ENCODE peak calls at places on chromosomes 6 and 20, in four cellular contexts. X is HepG2, V is K562, J is SK-N-SH. E is an unnamed sample.

GRCh38 chr6:109073344-109074235 is 21.1 kb downstream of the SESN1 start:
- DNase-seq in J (peak; percentile 55), X (peak; percentile 67), V (peak; percentile 45), E (peak; percentile 56)

GRCh38 chr6:72286911-72287311 is 335.0 kb upstream of the KCNQ5 start:
- DNase-seq in J (no peak), X (no peak), V (no peak), E (no peak)

GRCh38 chr6:15062311-15063252 is 183.3 kb upstream of the JARID2 start:
- DNase-seq in J (no peak), X (no peak), V (peak; percentile 85), E (no peak)

GRCh38 chr6:14435291-14435690 is 317.7 kb downstream of the CD83 start:
- DNase-seq in J (no peak), V (no peak), X (no peak), E (no peak)

GRCh38 chr6:18893540-18894269 is 506.6 kb downstream of the RNF144B start:
- DNase-seq in J (no peak), V (no peak), X (no peak), E (no peak)

GRCh38 chr20:42530855-42531674 is 658.6 kb downstream of the PTPRT start:
- DNase-seq in J (peak; percentile 54), X (peak; percentile 35), V (peak; percentile 54), E (no peak)

GRCh38 chr6:13453771-13454251 is 33.6 kb downstream of the GFOD1 start:
- DNase-seq in X (no peak), J (no peak), V (no peak), E (peak; percentile 80)

GRCh38 chr6:111710911-111711310 is 105.2 kb upstream of the TRAF3IP2 start:
- DNase-seq in X (no peak), J (no peak), V (no peak), E (no peak)

GRCh38 chr6:155505560-155505959 is 49.9 kb upstream of the NOX3 start:
- DNase-seq in X (no peak), V (no peak), J (peak; percentile 9), E (no peak)

GRCh38 chr20:37669062-37669772 is 24.6 kb upstream of the CTNNBL1 start:
- DNase-seq in J (no peak), V (no peak), X (no peak), E (no peak)

GRCh38 chr6:168314029-168314420 is 5.6 kb downstream of the DACT2 start:
- DNase-seq in J (no peak), X (no peak), V (no peak), E (no peak)

GRCh38 chr20:57711311-57711712 is 1.5 kb upstream of the PMEPA1 start:
- DNase-seq in X (no peak), V (no peak), J (peak; percentile 67), E (no peak)

GRCh38 chr20:7980332-7981046 is 39.1 kb downstream of the TMX4 start:
- DNase-seq in J (peak; percentile 33), X (peak; percentile 79), V (peak; percentile 15), E (peak; percentile 23)

GRCh38 chr6:37115236-37115894 is 54.6 kb upstream of the PIM1 start:
- DNase-seq in V (no peak), J (no peak), X (no peak), E (no peak)

GRCh38 chr6:25302677-25303128 is 23.5 kb downstream of the CARMIL1 start:
- DNase-seq in J (no peak), V (no peak), X (no peak), E (no peak)

GRCh38 chr6:155523821-155524238 is 68.2 kb upstream of the NOX3 start:
- DNase-seq in V (no peak), X (no peak), J (no peak), E (no peak)

DNA sequence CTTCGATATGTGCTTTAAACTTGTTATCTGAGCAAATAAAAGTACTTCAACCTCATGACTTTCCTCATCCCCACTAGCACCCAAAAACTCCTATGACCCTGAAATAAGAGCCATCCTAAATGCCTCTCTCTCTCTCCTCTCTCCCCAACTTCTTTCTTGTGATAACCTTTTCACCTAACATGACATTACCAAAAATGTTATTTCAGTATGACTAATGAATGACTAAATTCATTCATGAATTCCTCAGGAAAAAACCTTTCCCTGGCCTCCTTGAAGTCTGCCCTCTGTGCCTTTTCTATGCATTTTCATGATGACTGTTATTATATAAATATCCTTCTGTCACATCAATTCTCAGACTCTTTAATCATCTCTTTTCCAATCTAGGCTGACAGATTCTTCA is 114.2 kb upstream of the GGTLC1 start:
- DNase-seq in J (no peak), V (no peak), X (no peak), E (no peak)
- H2AFZ ChIP-seq in J (no peak overlapping the region), V (no peak overlapping the region), X (no peak overlapping the region), E (no peak overlapping the region)

DNA sequence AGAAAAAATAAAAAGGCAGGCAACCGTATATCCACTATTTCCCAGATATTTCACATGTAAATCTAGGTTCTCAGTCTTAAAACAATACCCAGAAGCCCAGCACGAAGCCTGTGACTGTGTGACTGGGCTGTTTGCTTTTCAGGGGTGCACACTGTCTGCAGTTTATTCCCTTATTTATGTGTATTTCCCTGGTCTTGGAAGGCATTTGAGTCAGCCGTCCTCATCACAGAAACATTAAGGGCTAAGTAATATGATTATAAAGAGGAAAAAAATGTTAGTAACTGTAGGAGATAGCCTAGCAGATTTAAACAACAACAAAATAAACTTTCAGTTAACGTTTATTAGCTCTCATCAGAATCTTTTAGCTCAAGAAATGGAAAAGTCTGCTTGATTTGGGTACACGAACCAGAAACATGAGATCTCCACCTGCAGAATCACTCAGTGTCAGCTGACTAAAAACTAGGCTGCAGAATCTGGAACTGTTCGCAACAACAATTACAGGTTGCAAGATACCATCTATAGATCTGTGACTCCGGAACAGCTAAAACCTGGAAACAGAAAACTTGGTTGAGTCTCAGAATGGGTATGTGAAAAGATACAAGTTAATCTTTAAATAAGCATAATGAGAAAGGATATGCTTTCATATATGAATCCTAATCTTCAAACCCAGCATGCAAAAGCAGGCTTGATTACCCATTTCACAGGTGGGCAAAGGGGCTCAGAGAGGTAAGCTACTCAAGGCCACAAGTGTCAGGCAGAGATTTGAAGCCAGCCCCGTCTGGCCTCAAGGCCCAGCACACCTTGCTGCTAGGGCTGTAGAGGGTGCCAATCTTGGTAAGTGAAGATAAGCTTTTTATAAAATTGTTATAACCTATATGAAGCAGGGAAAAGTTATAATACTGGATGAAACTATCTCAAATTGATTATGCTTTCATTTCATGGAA is 21.1 kb downstream of the GCLC start:
- DNase-seq in J (no peak), V (no peak), X (no peak), E (no peak)
- TF ChIP-seq ELF1 in J (no peak), V (no peak), X (no peak), E (no peak)

GRCh38 chr20:44431502-44432234 is 44.0 kb upstream of the TTPAL start:
- DNase-seq in J (no peak), V (no peak), X (peak; percentile 72), E (no peak)
- H3K4me3 ChIP-seq in J (no peak overlapping the region), V (no peak overlapping the region), X (no peak overlapping the region), E (no peak overlapping the region)

DNA sequence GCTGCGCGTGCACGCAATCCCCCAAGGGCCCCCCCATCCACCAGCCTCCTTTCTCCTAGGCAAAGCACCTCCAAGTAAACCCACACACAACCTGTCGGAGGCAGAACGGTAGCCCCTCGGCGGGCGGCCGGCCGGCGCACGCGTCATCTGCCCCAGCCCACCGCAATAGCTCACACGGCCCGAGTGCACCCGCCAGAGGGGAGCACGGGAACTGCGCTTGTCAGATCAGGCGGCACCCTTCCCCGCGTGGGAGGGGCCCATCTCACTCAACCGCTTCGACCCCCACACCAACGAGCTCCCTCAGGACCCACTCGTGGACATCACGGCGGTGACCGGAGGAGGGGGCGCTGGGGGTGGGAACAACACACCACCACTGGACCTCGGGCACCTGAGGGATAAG is 767.9 kb upstream of the DEFB115 start:
- DNase-seq in V (no peak), J (no peak), X (no peak), E (no peak)
- H2AFZ ChIP-seq in V (no peak overlapping the region), J (no peak overlapping the region), X (no peak overlapping the region), E (no peak overlapping the region)

GRCh38 chr20:38685853-38686473 is 38.3 kb upstream of the SLC32A1 start:
- DNase-seq in V (peak; percentile 55), X (peak; percentile 63), J (no peak), E (no peak)
- TF ChIP-seq ELF1 in V (no peak), X (peak; percentile 24), J (no peak), E (no peak)